ENCODE peak calls at places on chromosomes 6 and 20, in ten cellular contexts. B, L, R, V, Y, W, I, J, X and N are unnamed samples.

GRCh38 chr20:16286601-16287000 is 286.6 kb downstream of the KIF16B start:
- DNase-seq in B (no peak), L (no peak), R (no peak), V (no peak), Y (no peak), W (no peak), I (no peak), J (no peak), X (no peak), N (no peak)

GRCh38 chr20:13333793-13334192 is 112.7 kb downstream of the ISM1 start:
- DNase-seq in B (peak), L (no peak), R (no peak), V (no peak), Y (no peak), W (no peak), I (no peak), J (no peak), X (no peak), N (no peak)

GRCh38 chr6:33822575-33823395 is 19.0 kb upstream of the MLN start:
- DNase-seq in B (no peak), L (no peak), R (no peak), V (no peak), Y (peak), W (peak), I (peak), J (peak), X (no peak), N (peak)

GRCh38 chr20:56839791-56840190 is 210.7 kb downstream of the TFAP2C start:
- DNase-seq in B (no peak), L (no peak), R (no peak), V (no peak), Y (no peak), W (no peak), I (no peak), J (peak), X (no peak), N (no peak)

GRCh38 chr6:29627762-29628418 is 5.1 kb downstream of the GABBR1 start:
- DNase-seq in B (peak), L (no peak), R (peak), V (peak), Y (peak), W (peak), I (peak), J (peak), X (peak), N (peak)

GRCh38 chr6:121430514-121431460 is 4.7 kb upstream of the GJA1 start:
- DNase-seq in B (peak), L (no peak), R (no peak), V (no peak), Y (peak), W (peak), I (peak), J (peak), X (no peak), N (peak)

GRCh38 chr20:11261533-11262000 is 587.8 kb upstream of the JAG1 start:
- DNase-seq in B (no peak), L (no peak), R (no peak), V (no peak), Y (peak), W (peak), I (no peak), J (peak), X (no peak), N (peak)

GRCh38 chr6:158472453-158472852 is 87.4 kb upstream of the TMEM181 start:
- DNase-seq in B (no peak), L (no peak), R (no peak), V (no peak), Y (no peak), W (no peak), I (no peak), J (no peak), X (no peak), N (no peak)

GRCh38 chr6:36848658-36849441 is 9.6 kb upstream of the CPNE5 start:
- DNase-seq in B (peak), L (no peak), R (peak), V (peak), Y (peak), W (no peak), I (peak), J (no peak), X (no peak), N (no peak)

GRCh38 chr20:19934792-19935491 is 82.2 kb upstream of the NAA20 start:
- DNase-seq in B (peak), L (no peak), R (peak), V (no peak), Y (peak), W (no peak), I (peak), J (no peak), X (no peak), N (no peak)

GRCh38 chr20:37223053-37223452 is 38.6 kb downstream of the GHRH start:
- DNase-seq in B (peak), L (no peak), R (no peak), V (no peak), Y (peak), W (peak), I (peak), J (peak), X (no peak), N (peak)

GRCh38 chr6:118495639-118496296 is 52.3 kb upstream of the PLN start:
- DNase-seq in B (no peak), L (no peak), R (no peak), V (no peak), Y (peak), W (peak), I (peak), J (peak), X (no peak), N (no peak)

GRCh38 chr6:121260651-121261102 is 73.6 kb downstream of the TBC1D32 start:
- DNase-seq in B (no peak), L (no peak), R (peak), V (no peak), Y (peak), W (peak), I (no peak), J (peak), X (no peak), N (peak)